ENCODE peak calls at places on chromosome 13, in eight cellular contexts. One of them, this sample, is unnamed.
A peak's percentile ranks its signal among the peaks of the same experiment; 100 is the strongest.

GRCh38 chr13:112346173-112346898 is 29.8 kb upstream of the SPACA7 start:
- DNase-seq in PC-9: no peak
- DNase-seq in lower leg skin: no peak
- DNase-seq in stimulated activated CD8-positive, alpha-beta memory T cell treated with anti-CD3 and anti-CD28 coated beads, Interleukin-2, amount 100 ng/mL, for 1 hour: no peak
- DNase-seq in ACHN: no peak
- DNase-seq in renal cortical epithelial cell: no peak
- DNase-seq in activated B cell treated with CpG ODN at 0.5 μM for 24 hours: no peak
- DNase-seq in upper lobe of right lung: no peak
- DNase-seq in this sample: no peak

GRCh38 chr13:25137624-25137892 is 34.5 kb downstream of the AMER2 start:
- DNase-seq in lower leg skin: no peak
- DNase-seq in PC-9: no peak
- DNase-seq in ACHN: no peak
- DNase-seq in renal cortical epithelial cell: no peak
- DNase-seq in stimulated activated CD8-positive, alpha-beta memory T cell treated with anti-CD3 and anti-CD28 coated beads, Interleukin-2, amount 100 ng/mL, for 1 hour: no peak
- DNase-seq in activated B cell treated with CpG ODN at 0.5 μM for 24 hours: no peak
- DNase-seq in upper lobe of right lung: no peak
- DNase-seq in this sample: no peak

GRCh38 chr13:26678796-26679195 is 81.8 kb downstream of the GPR12 start:
- DNase-seq in upper lobe of right lung: no peak
- DNase-seq in activated B cell treated with CpG ODN at 0.5 μM for 24 hours: no peak
- DNase-seq in PC-9: no peak
- DNase-seq in renal cortical epithelial cell: no peak
- DNase-seq in lower leg skin: no peak
- DNase-seq in stimulated activated CD8-positive, alpha-beta memory T cell treated with anti-CD3 and anti-CD28 coated beads, Interleukin-2, amount 100 ng/mL, for 1 hour: no peak
- DNase-seq in ACHN: no peak
- DNase-seq in this sample: peak; percentile 72

GRCh38 chr13:109616021-109616420 is 170.4 kb downstream of the IRS2 start:
- DNase-seq in upper lobe of right lung: no peak
- DNase-seq in renal cortical epithelial cell: no peak
- DNase-seq in activated B cell treated with CpG ODN at 0.5 μM for 24 hours: no peak
- DNase-seq in PC-9: no peak
- DNase-seq in lower leg skin: no peak
- DNase-seq in stimulated activated CD8-positive, alpha-beta memory T cell treated with anti-CD3 and anti-CD28 coated beads, Interleukin-2, amount 100 ng/mL, for 1 hour: no peak
- DNase-seq in ACHN: no peak
- DNase-seq in this sample: no peak

GRCh38 chr13:98059276-98059675 is 83.6 kb upstream of the FARP1 start:
- DNase-seq in activated B cell treated with CpG ODN at 0.5 μM for 24 hours: no peak
- DNase-seq in upper lobe of right lung: no peak
- DNase-seq in stimulated activated CD8-positive, alpha-beta memory T cell treated with anti-CD3 and anti-CD28 coated beads, Interleukin-2, amount 100 ng/mL, for 1 hour: no peak
- DNase-seq in PC-9: no peak
- DNase-seq in renal cortical epithelial cell: no peak
- DNase-seq in ACHN: no peak
- DNase-seq in lower leg skin: peak; percentile 58
- DNase-seq in this sample: no peak

GRCh38 chr13:81487151-81487550 is 1146.2 kb upstream of the SPRY2 start:
- DNase-seq in renal cortical epithelial cell: peak; percentile 63
- DNase-seq in lower leg skin: no peak
- DNase-seq in stimulated activated CD8-positive, alpha-beta memory T cell treated with anti-CD3 and anti-CD28 coated beads, Interleukin-2, amount 100 ng/mL, for 1 hour: no peak
- DNase-seq in PC-9: no peak
- DNase-seq in activated B cell treated with CpG ODN at 0.5 μM for 24 hours: no peak
- DNase-seq in upper lobe of right lung: no peak
- DNase-seq in ACHN: peak; percentile 62
- DNase-seq in this sample: no peak

GRCh38 chr13:113275387-113275786 is 21.7 kb upstream of the LAMP1 start:
- DNase-seq in lower leg skin: no peak
- DNase-seq in ACHN: peak; percentile 86
- DNase-seq in upper lobe of right lung: no peak
- DNase-seq in activated B cell treated with CpG ODN at 0.5 μM for 24 hours: no peak
- DNase-seq in PC-9: peak; percentile 52
- DNase-seq in stimulated activated CD8-positive, alpha-beta memory T cell treated with anti-CD3 and anti-CD28 coated beads, Interleukin-2, amount 100 ng/mL, for 1 hour: no peak
- DNase-seq in renal cortical epithelial cell: peak; percentile 81
- DNase-seq in this sample: no peak

GRCh38 chr13:77868717-77869116 is 49.9 kb downstream of the EDNRB start:
- DNase-seq in stimulated activated CD8-positive, alpha-beta memory T cell treated with anti-CD3 and anti-CD28 coated beads, Interleukin-2, amount 100 ng/mL, for 1 hour: no peak
- DNase-seq in upper lobe of right lung: no peak
- DNase-seq in PC-9: no peak
- DNase-seq in renal cortical epithelial cell: peak; percentile 41
- DNase-seq in ACHN: no peak
- DNase-seq in activated B cell treated with CpG ODN at 0.5 μM for 24 hours: no peak
- DNase-seq in lower leg skin: no peak
- DNase-seq in this sample: no peak

GRCh38 chr13:51626749-51627148 is 42.5 kb downstream of the WDFY2 start:
- DNase-seq in lower leg skin: no peak
- DNase-seq in upper lobe of right lung: no peak
- DNase-seq in activated B cell treated with CpG ODN at 0.5 μM for 24 hours: no peak
- DNase-seq in stimulated activated CD8-positive, alpha-beta memory T cell treated with anti-CD3 and anti-CD28 coated beads, Interleukin-2, amount 100 ng/mL, for 1 hour: no peak
- DNase-seq in ACHN: no peak
- DNase-seq in PC-9: no peak
- DNase-seq in renal cortical epithelial cell: peak; percentile 56
- DNase-seq in this sample: no peak

GRCh38 chr13:21164631-21165030 is 11.7 kb downstream of the SKA3 start:
- DNase-seq in ACHN: no peak
- DNase-seq in activated B cell treated with CpG ODN at 0.5 μM for 24 hours: no peak
- DNase-seq in upper lobe of right lung: no peak
- DNase-seq in stimulated activated CD8-positive, alpha-beta memory T cell treated with anti-CD3 and anti-CD28 coated beads, Interleukin-2, amount 100 ng/mL, for 1 hour: no peak
- DNase-seq in lower leg skin: no peak
- DNase-seq in renal cortical epithelial cell: no peak
- DNase-seq in PC-9: no peak
- DNase-seq in this sample: no peak

GRCh38 chr13:110820311-110820710 is 94.6 kb downstream of the ANKRD10 start:
- DNase-seq in activated B cell treated with CpG ODN at 0.5 μM for 24 hours: no peak
- DNase-seq in upper lobe of right lung: no peak
- DNase-seq in PC-9: no peak
- DNase-seq in renal cortical epithelial cell: no peak
- DNase-seq in lower leg skin: no peak
- DNase-seq in ACHN: no peak
- DNase-seq in stimulated activated CD8-positive, alpha-beta memory T cell treated with anti-CD3 and anti-CD28 coated beads, Interleukin-2, amount 100 ng/mL, for 1 hour: no peak
- DNase-seq in this sample: no peak

GRCh38 chr13:32211788-32212187 is 103.4 kb downstream of the ZAR1L start:
- DNase-seq in stimulated activated CD8-positive, alpha-beta memory T cell treated with anti-CD3 and anti-CD28 coated beads, Interleukin-2, amount 100 ng/mL, for 1 hour: no peak
- DNase-seq in activated B cell treated with CpG ODN at 0.5 μM for 24 hours: no peak
- DNase-seq in PC-9: no peak
- DNase-seq in lower leg skin: no peak
- DNase-seq in upper lobe of right lung: no peak
- DNase-seq in ACHN: no peak
- DNase-seq in renal cortical epithelial cell: no peak
- DNase-seq in this sample: no peak

GRCh38 chr13:89457977-89458376 is 1786.8 kb downstream of the SLITRK5 start:
- DNase-seq in stimulated activated CD8-positive, alpha-beta memory T cell treated with anti-CD3 and anti-CD28 coated beads, Interleukin-2, amount 100 ng/mL, for 1 hour: no peak
- DNase-seq in ACHN: peak; percentile 88
- DNase-seq in lower leg skin: no peak
- DNase-seq in upper lobe of right lung: no peak
- DNase-seq in renal cortical epithelial cell: peak; percentile 99
- DNase-seq in PC-9: peak; percentile 7
- DNase-seq in activated B cell treated with CpG ODN at 0.5 μM for 24 hours: no peak
- DNase-seq in this sample: no peak

GRCh38 chr13:110711778-110712070 is 1.8 kb upstream of the ING1 start:
- DNase-seq in renal cortical epithelial cell: peak; percentile 25
- DNase-seq in activated B cell treated with CpG ODN at 0.5 μM for 24 hours: no peak
- DNase-seq in upper lobe of right lung: no peak
- DNase-seq in stimulated activated CD8-positive, alpha-beta memory T cell treated with anti-CD3 and anti-CD28 coated beads, Interleukin-2, amount 100 ng/mL, for 1 hour: no peak
- DNase-seq in ACHN: peak; percentile 43
- DNase-seq in lower leg skin: no peak
- DNase-seq in PC-9: no peak
- DNase-seq in this sample: no peak

GRCh38 chr13:105073041-105073440 is 1462.4 kb downstream of the EFNB2 start:
- DNase-seq in lower leg skin: no peak
- DNase-seq in PC-9: no peak
- DNase-seq in ACHN: no peak
- DNase-seq in activated B cell treated with CpG ODN at 0.5 μM for 24 hours: no peak
- DNase-seq in upper lobe of right lung: no peak
- DNase-seq in renal cortical epithelial cell: no peak
- DNase-seq in stimulated activated CD8-positive, alpha-beta memory T cell treated with anti-CD3 and anti-CD28 coated beads, Interleukin-2, amount 100 ng/mL, for 1 hour: no peak
- DNase-seq in this sample: no peak

GRCh38 chr13:76745246-76746200 is 140.7 kb downstream of the KCTD12 start:
- DNase-seq in PC-9: no peak
- DNase-seq in lower leg skin: no peak
- DNase-seq in upper lobe of right lung: no peak
- DNase-seq in activated B cell treated with CpG ODN at 0.5 μM for 24 hours: no peak
- DNase-seq in stimulated activated CD8-positive, alpha-beta memory T cell treated with anti-CD3 and anti-CD28 coated beads, Interleukin-2, amount 100 ng/mL, for 1 hour: no peak
- DNase-seq in ACHN: no peak
- DNase-seq in renal cortical epithelial cell: no peak
- DNase-seq in this sample: no peak

GRCh38 chr13:39998166-39998565 is 342.7 kb downstream of the COG6 start:
- DNase-seq in stimulated activated CD8-positive, alpha-beta memory T cell treated with anti-CD3 and anti-CD28 coated beads, Interleukin-2, amount 100 ng/mL, for 1 hour: no peak
- DNase-seq in lower leg skin: no peak
- DNase-seq in PC-9: no peak
- DNase-seq in upper lobe of right lung: no peak
- DNase-seq in ACHN: no peak
- DNase-seq in activated B cell treated with CpG ODN at 0.5 μM for 24 hours: no peak
- DNase-seq in renal cortical epithelial cell: no peak
- DNase-seq in this sample: no peak

GRCh38 chr13:93368705-93369104 is 142.1 kb downstream of the GPC6 start:
- DNase-seq in activated B cell treated with CpG ODN at 0.5 μM for 24 hours: no peak
- DNase-seq in lower leg skin: no peak
- DNase-seq in ACHN: no peak
- DNase-seq in stimulated activated CD8-positive, alpha-beta memory T cell treated with anti-CD3 and anti-CD28 coated beads, Interleukin-2, amount 100 ng/mL, for 1 hour: no peak
- DNase-seq in renal cortical epithelial cell: no peak
- DNase-seq in upper lobe of right lung: no peak
- DNase-seq in PC-9: no peak
- DNase-seq in this sample: no peak

GRCh38 chr13:111429064-111429558 is 108.7 kb downstream of the TEX29 start:
- DNase-seq in stimulated activated CD8-positive, alpha-beta memory T cell treated with anti-CD3 and anti-CD28 coated beads, Interleukin-2, amount 100 ng/mL, for 1 hour: no peak
- DNase-seq in upper lobe of right lung: no peak
- DNase-seq in activated B cell treated with CpG ODN at 0.5 μM for 24 hours: no peak
- DNase-seq in PC-9: peak; percentile 12
- DNase-seq in ACHN: peak; percentile 51
- DNase-seq in lower leg skin: no peak
- DNase-seq in renal cortical epithelial cell: peak; percentile 17
- DNase-seq in this sample: peak; percentile 52

GRCh38 chr13:45707701-45708100 is 5.6 kb downstream of the CBY2 start:
- DNase-seq in upper lobe of right lung: no peak
- DNase-seq in ACHN: no peak
- DNase-seq in lower leg skin: no peak
- DNase-seq in PC-9: no peak
- DNase-seq in stimulated activated CD8-positive, alpha-beta memory T cell treated with anti-CD3 and anti-CD28 coated beads, Interleukin-2, amount 100 ng/mL, for 1 hour: no peak
- DNase-seq in activated B cell treated with CpG ODN at 0.5 μM for 24 hours: no peak
- DNase-seq in renal cortical epithelial cell: no peak
- DNase-seq in this sample: no peak

GRCh38 chr13:68056816-68057710 is 826.9 kb upstream of the PCDH9 start:
- DNase-seq in stimulated activated CD8-positive, alpha-beta memory T cell treated with anti-CD3 and anti-CD28 coated beads, Interleukin-2, amount 100 ng/mL, for 1 hour: no peak
- DNase-seq in PC-9: peak; percentile 67
- DNase-seq in lower leg skin: no peak
- DNase-seq in upper lobe of right lung: no peak
- DNase-seq in activated B cell treated with CpG ODN at 0.5 μM for 24 hours: no peak
- DNase-seq in renal cortical epithelial cell: peak; percentile 91
- DNase-seq in ACHN: peak; percentile 3
- DNase-seq in this sample: no peak

GRCh38 chr13:109314101-109314500 is 472.3 kb downstream of the IRS2 start:
- DNase-seq in upper lobe of right lung: no peak
- DNase-seq in lower leg skin: no peak
- DNase-seq in stimulated activated CD8-positive, alpha-beta memory T cell treated with anti-CD3 and anti-CD28 coated beads, Interleukin-2, amount 100 ng/mL, for 1 hour: no peak
- DNase-seq in activated B cell treated with CpG ODN at 0.5 μM for 24 hours: no peak
- DNase-seq in ACHN: no peak
- DNase-seq in PC-9: no peak
- DNase-seq in renal cortical epithelial cell: peak; percentile 3
- DNase-seq in this sample: no peak

GRCh38 chr13:36981156-36981743 is 17.9 kb downstream of the ALG5 start:
- DNase-seq in renal cortical epithelial cell: peak; percentile 81
- DNase-seq in ACHN: peak; percentile 57
- DNase-seq in activated B cell treated with CpG ODN at 0.5 μM for 24 hours: no peak
- DNase-seq in stimulated activated CD8-positive, alpha-beta memory T cell treated with anti-CD3 and anti-CD28 coated beads, Interleukin-2, amount 100 ng/mL, for 1 hour: no peak
- DNase-seq in upper lobe of right lung: no peak
- DNase-seq in lower leg skin: no peak
- DNase-seq in PC-9: no peak
- DNase-seq in this sample: no peak

GRCh38 chr13:20197361-20197834 is 4.7 kb upstream of the GJB2 start:
- DNase-seq in stimulated activated CD8-positive, alpha-beta memory T cell treated with anti-CD3 and anti-CD28 coated beads, Interleukin-2, amount 100 ng/mL, for 1 hour: no peak
- DNase-seq in PC-9: no peak
- DNase-seq in renal cortical epithelial cell: peak; percentile 66
- DNase-seq in activated B cell treated with CpG ODN at 0.5 μM for 24 hours: no peak
- DNase-seq in lower leg skin: no peak
- DNase-seq in upper lobe of right lung: no peak
- DNase-seq in ACHN: peak; percentile 47
- DNase-seq in this sample: no peak

GRCh38 chr13:51524312-51524711 is 60.0 kb upstream of the WDFY2 start:
- DNase-seq in ACHN: no peak
- DNase-seq in PC-9: peak; percentile 39
- DNase-seq in stimulated activated CD8-positive, alpha-beta memory T cell treated with anti-CD3 and anti-CD28 coated beads, Interleukin-2, amount 100 ng/mL, for 1 hour: no peak
- DNase-seq in renal cortical epithelial cell: no peak
- DNase-seq in activated B cell treated with CpG ODN at 0.5 μM for 24 hours: no peak
- DNase-seq in upper lobe of right lung: no peak
- DNase-seq in lower leg skin: no peak
- DNase-seq in this sample: no peak

GRCh38 chr13:103965506-103966243 is 899.5 kb upstream of the SLC10A2 start:
- DNase-seq in lower leg skin: no peak
- DNase-seq in ACHN: no peak
- DNase-seq in upper lobe of right lung: no peak
- DNase-seq in renal cortical epithelial cell: no peak
- DNase-seq in PC-9: no peak
- DNase-seq in activated B cell treated with CpG ODN at 0.5 μM for 24 hours: no peak
- DNase-seq in stimulated activated CD8-positive, alpha-beta memory T cell treated with anti-CD3 and anti-CD28 coated beads, Interleukin-2, amount 100 ng/mL, for 1 hour: no peak
- DNase-seq in this sample: no peak

GRCh38 chr13:80840313-80840976 is 499.5 kb upstream of the SPRY2 start:
- DNase-seq in renal cortical epithelial cell: peak; percentile 66
- DNase-seq in stimulated activated CD8-positive, alpha-beta memory T cell treated with anti-CD3 and anti-CD28 coated beads, Interleukin-2, amount 100 ng/mL, for 1 hour: no peak
- DNase-seq in activated B cell treated with CpG ODN at 0.5 μM for 24 hours: no peak
- DNase-seq in lower leg skin: no peak
- DNase-seq in ACHN: no peak
- DNase-seq in PC-9: no peak
- DNase-seq in upper lobe of right lung: no peak
- DNase-seq in this sample: no peak

GRCh38 chr13:41056996-41057711 is 4.2 kb upstream of the WBP4 start:
- DNase-seq in stimulated activated CD8-positive, alpha-beta memory T cell treated with anti-CD3 and anti-CD28 coated beads, Interleukin-2, amount 100 ng/mL, for 1 hour: no peak
- DNase-seq in lower leg skin: no peak
- DNase-seq in renal cortical epithelial cell: no peak
- DNase-seq in activated B cell treated with CpG ODN at 0.5 μM for 24 hours: no peak
- DNase-seq in PC-9: no peak
- DNase-seq in upper lobe of right lung: no peak
- DNase-seq in ACHN: no peak
- DNase-seq in this sample: no peak